ENCODE peak calls at places on chromosome 16, in six cellular contexts. One of them, this sample, is unnamed. For H3K4me1, the result is how much of the 10 kb centered on the place peaks cover.

GRCh38 chr16:1310832-1311200 is 1.4 kb downstream of the UBE2I start:
- DNase-seq in GM12878: no peak
- DNase-seq in sigmoid colon: no peak
- DNase-seq in transverse colon: no peak
- DNase-seq in stomach: peak
- DNase-seq in K562: no peak
- DNase-seq in this sample: no peak

GRCh38 chr16:88344411-88345030 is 38.2 kb upstream of the ZNF469 start:
- DNase-seq in GM12878: no peak
- DNase-seq in stomach: no peak
- DNase-seq in sigmoid colon: no peak
- DNase-seq in K562: no peak
- DNase-seq in transverse colon: no peak
- DNase-seq in this sample: no peak

GRCh38 chr16:77896357-77896972 is 108.1 kb downstream of the VAT1L start:
- DNase-seq in K562: no peak
- DNase-seq in stomach: no peak
- DNase-seq in transverse colon: no peak
- DNase-seq in sigmoid colon: no peak
- DNase-seq in GM12878: no peak
- DNase-seq in this sample: no peak

GRCh38 chr16:89805136-89805905 is 11.1 kb downstream of the FANCA start:
- DNase-seq in GM12878: no peak
- DNase-seq in K562: no peak
- DNase-seq in transverse colon: no peak
- DNase-seq in stomach: no peak
- DNase-seq in sigmoid colon: no peak
- DNase-seq in this sample: no peak

GRCh38 chr16:67923414-67924127 is 8.1 kb downstream of the CTRL start:
- DNase-seq in sigmoid colon: no peak
- DNase-seq in transverse colon: no peak
- DNase-seq in GM12878: no peak
- DNase-seq in stomach: no peak
- DNase-seq in K562: no peak
- DNase-seq in this sample: peak

GRCh38 chr16:1909661-1910231 is 8.5 kb downstream of the HS3ST6 start:
- DNase-seq in GM12878: no peak
- DNase-seq in K562: no peak
- DNase-seq in stomach: no peak
- DNase-seq in transverse colon: peak
- DNase-seq in sigmoid colon: no peak
- DNase-seq in this sample: no peak

GRCh38 chr16:86575754-86576557 is 2.4 kb upstream of the FOXL1 start:
- DNase-seq in K562: peak
- DNase-seq in transverse colon: peak
- DNase-seq in GM12878: no peak
- DNase-seq in stomach: peak
- DNase-seq in sigmoid colon: no peak
- DNase-seq in this sample: no peak

GRCh38 chr16:70737377-70738082 is 51.7 kb upstream of the MTSS2 start:
- DNase-seq in stomach: peak
- DNase-seq in transverse colon: peak
- DNase-seq in GM12878: peak
- DNase-seq in sigmoid colon: peak
- DNase-seq in K562: no peak
- DNase-seq in this sample: peak

GRCh38 chr16:29876578-29877249 is 13.7 kb upstream of the CDIPT start:
- DNase-seq in stomach: no peak
- DNase-seq in GM12878: no peak
- DNase-seq in K562: peak
- DNase-seq in sigmoid colon: no peak
- DNase-seq in transverse colon: no peak
- DNase-seq in this sample: no peak

GRCh38 chr16:68299571-68300453 is 10.9 kb downstream of the SLC7A6OS start:
- DNase-seq in transverse colon: no peak
- DNase-seq in K562: no peak
- DNase-seq in stomach: no peak
- DNase-seq in sigmoid colon: no peak
- DNase-seq in GM12878: no peak
- DNase-seq in this sample: no peak

GRCh38 chr16:17773698-17774101 is 302.9 kb upstream of the XYLT1 start:
- DNase-seq in stomach: no peak
- DNase-seq in sigmoid colon: no peak
- DNase-seq in transverse colon: no peak
- DNase-seq in K562: no peak
- DNase-seq in GM12878: no peak
- DNase-seq in this sample: peak

GRCh38 chr16:17775061-17775460 is 304.3 kb upstream of the XYLT1 start:
- DNase-seq in GM12878: no peak
- DNase-seq in transverse colon: no peak
- DNase-seq in sigmoid colon: no peak
- DNase-seq in K562: no peak
- DNase-seq in stomach: no peak
- DNase-seq in this sample: no peak

GRCh38 chr16:17766012-17766411 is 295.3 kb upstream of the XYLT1 start:
- DNase-seq in transverse colon: no peak
- DNase-seq in sigmoid colon: no peak
- DNase-seq in GM12878: no peak
- DNase-seq in stomach: no peak
- DNase-seq in K562: no peak
- DNase-seq in this sample: no peak

GRCh38 chr16:17768257-17768656 is 297.5 kb upstream of the XYLT1 start:
- DNase-seq in stomach: no peak
- DNase-seq in sigmoid colon: no peak
- DNase-seq in GM12878: no peak
- DNase-seq in K562: no peak
- DNase-seq in transverse colon: no peak
- DNase-seq in this sample: no peak

DNA sequence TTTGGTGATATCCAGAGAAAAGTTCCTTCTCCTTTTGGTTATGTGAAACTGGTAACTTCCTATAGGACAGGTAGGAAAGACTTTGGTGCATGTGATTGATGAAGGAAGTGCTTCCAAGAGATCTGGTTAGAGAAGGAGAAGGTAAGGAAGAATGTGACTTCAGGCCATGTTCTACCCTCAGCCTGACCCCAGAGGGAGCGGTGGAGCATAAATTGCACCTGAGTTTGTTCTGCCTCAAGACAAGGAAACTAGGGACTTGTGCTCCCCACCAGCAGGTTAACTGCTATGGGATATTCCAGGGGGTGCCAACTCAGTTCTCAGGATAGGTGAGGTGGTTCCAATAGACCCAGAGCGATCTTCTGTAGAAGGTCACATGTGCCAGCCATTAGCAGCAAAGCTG is 299.3 kb upstream of the XYLT1 start:
- DNase-seq in GM12878: no peak
- DNase-seq in K562: no peak
- DNase-seq in transverse colon: no peak
- DNase-seq in sigmoid colon: no peak
- DNase-seq in stomach: no peak
- DNase-seq in this sample: no peak
- TF ChIP-seq CTCF in GM12878: no peak
- TF ChIP-seq CTCF in K562: peak
- TF ChIP-seq CTCF in transverse colon: no peak
- TF ChIP-seq CTCF in sigmoid colon: no peak
- TF ChIP-seq CTCF in stomach: no peak
- TF ChIP-seq CTCF in this sample: no peak

GRCh38 chr16:81442909-81443687 is 1.5 kb upstream of the CMIP start:
- DNase-seq in transverse colon: no peak
- DNase-seq in GM12878: no peak
- DNase-seq in stomach: no peak
- DNase-seq in K562: no peak
- DNase-seq in sigmoid colon: no peak
- DNase-seq in this sample: no peak
- TF ChIP-seq POLR2AphosphoS5 in transverse colon: no peak
- TF ChIP-seq POLR2AphosphoS5 in GM12878: no peak
- TF ChIP-seq POLR2AphosphoS5 in stomach: no peak
- TF ChIP-seq POLR2AphosphoS5 in K562: no peak
- TF ChIP-seq POLR2AphosphoS5 in sigmoid colon: no peak
- TF ChIP-seq POLR2AphosphoS5 in this sample: no peak

DNA sequence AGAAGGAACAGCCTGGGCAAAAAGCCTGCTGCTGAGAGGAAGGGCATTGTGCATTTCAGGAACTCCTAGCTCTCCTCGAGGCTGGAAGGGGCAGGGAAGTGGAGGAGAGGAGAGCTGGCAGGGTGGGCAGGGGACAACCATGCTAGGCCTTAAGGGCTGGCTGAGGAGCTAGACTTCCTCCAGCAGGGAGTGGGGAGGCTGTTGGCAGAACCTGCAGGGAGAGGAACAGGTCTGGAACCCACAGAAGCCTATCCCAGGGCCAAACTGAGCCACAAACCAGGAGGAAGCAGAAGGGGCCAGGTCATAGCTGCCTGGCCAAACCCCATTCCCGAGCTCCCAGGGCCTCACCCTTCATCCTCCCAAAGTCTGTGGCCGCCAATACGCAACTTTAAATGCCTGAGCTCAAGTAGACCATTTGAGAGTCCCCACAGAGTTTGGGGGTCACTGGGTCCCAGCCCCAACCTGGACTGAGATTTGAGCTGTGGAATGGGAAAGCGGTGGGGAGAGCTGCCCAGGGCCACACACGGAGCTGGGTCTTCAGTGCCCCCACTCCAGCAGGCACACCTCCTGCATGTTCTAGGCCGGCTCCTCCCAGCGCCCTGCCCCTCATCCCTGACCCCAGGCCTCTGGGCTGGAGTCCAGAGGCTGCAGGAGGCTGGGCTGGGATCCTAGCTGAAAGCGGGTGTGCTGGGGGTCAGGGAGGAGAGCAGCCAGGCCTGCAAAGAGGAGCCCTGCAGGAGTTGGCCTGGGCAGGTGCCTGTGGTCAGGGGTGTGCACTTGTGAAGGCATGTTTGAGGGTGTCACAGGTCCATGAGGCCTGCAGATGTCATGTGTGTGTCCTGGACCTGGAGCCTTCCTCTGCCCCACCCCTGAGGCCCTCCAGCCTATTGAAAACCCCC is 4.5 kb downstream of the CDH5 start:
- DNase-seq in transverse colon: no peak
- DNase-seq in sigmoid colon: no peak
- DNase-seq in GM12878: no peak
- DNase-seq in K562: no peak
- DNase-seq in stomach: no peak
- DNase-seq in this sample: no peak
- H3K4me1 ChIP-seq in transverse colon: under half
- H3K4me1 ChIP-seq in sigmoid colon: under half
- H3K4me1 ChIP-seq in GM12878: under half
- H3K4me1 ChIP-seq in K562: under half
- H3K4me1 ChIP-seq in stomach: under half
- H3K4me1 ChIP-seq in this sample: under half

DNA sequence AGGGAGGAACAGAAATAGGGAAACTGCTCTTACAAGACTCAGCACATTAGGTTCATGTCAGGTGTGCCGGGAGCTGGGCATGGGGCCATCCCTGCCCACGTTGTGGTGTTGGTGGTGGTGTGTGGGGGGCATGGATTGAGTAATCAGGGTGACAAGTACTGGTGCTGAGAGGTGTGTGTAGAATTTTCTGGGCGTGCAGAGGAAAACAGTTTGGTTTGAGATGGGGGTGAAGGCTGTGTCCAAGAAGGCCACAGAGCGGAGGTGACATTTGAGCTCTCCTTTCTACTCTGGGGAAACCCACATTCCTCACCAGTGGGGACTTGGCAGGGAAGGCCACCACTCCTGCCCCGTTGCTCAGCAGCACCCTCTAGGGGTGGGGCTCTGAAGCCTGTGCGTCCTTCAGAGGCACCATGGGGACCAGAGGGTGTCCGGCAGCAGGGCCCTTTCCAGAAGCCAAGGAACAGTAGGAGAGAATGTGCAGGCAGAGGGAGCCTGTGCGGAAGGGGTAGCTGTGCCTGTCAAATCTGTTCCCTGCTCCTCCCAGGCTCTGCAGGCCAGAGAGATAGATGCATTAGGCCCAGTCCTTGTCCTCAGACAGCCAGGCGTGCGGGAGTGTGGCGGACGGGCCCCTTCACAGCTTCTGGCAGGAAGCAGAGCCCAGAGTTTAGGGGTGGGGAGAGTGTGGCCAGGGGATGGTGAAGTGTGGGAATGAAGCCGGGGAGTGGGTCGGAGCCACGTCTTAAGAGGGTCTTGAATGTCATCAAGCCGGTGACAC is 48.7 kb upstream of the GSE1 start:
- DNase-seq in K562: peak
- DNase-seq in stomach: no peak
- DNase-seq in transverse colon: peak
- DNase-seq in GM12878: no peak
- DNase-seq in sigmoid colon: no peak
- DNase-seq in this sample: no peak
- TF ChIP-seq CTCF in K562: peak
- TF ChIP-seq CTCF in stomach: no peak
- TF ChIP-seq CTCF in transverse colon: peak
- TF ChIP-seq CTCF in GM12878: peak
- TF ChIP-seq CTCF in sigmoid colon: no peak
- TF ChIP-seq CTCF in this sample: no peak

This sample was measured in prostate gland.